ENCODE peak calls at places on chromosome 5, in five cellular contexts. K is iPS-NIHi11, X is fibroblast of lung, C is endothelial cell, Y is A172. V is an unnamed sample.

GRCh38 chr5:133086366-133086875 is 34.6 kb downstream of the HSPA4 start:
- DNase-seq in K (no peak), X (no peak), C (no peak), Y (no peak), V (no peak)

GRCh38 chr5:53027913-53028312 is 38.8 kb downstream of the ITGA2 start:
- DNase-seq in K (no peak), X (peak; percentile 83), C (no peak), Y (peak; percentile 80), V (no peak)

GRCh38 chr5:146203872-146204192 is 427 bp downstream of the RBM27 start:
- DNase-seq in K (no peak), X (no peak), C (no peak), Y (peak; percentile 18), V (no peak)

GRCh38 chr5:7269591-7270274 is 126.2 kb upstream of the ADCY2 start:
- DNase-seq in K (no peak), X (no peak), C (no peak), Y (no peak), V (no peak)

GRCh38 chr5:147485046-147485445 is 24.8 kb downstream of the DPYSL3 start:
- DNase-seq in K (no peak), X (no peak), C (no peak), Y (no peak), V (no peak)

GRCh38 chr5:14440598-14441401 is 140.8 kb upstream of the OTULINL start:
- DNase-seq in K (no peak), X (peak; percentile 95), C (no peak), Y (peak; percentile 78), V (no peak)

GRCh38 chr5:149420509-149421371 is 41.6 kb upstream of the IL17B start:
- DNase-seq in K (no peak), X (peak; percentile 97), C (no peak), Y (no peak), V (no peak)

GRCh38 chr5:1532384-1532783 is 8.6 kb upstream of the LPCAT1 start:
- DNase-seq in K (no peak), X (no peak), C (no peak), Y (no peak), V (no peak)

GRCh38 chr5:17398439-17398838 is 99.6 kb upstream of the TAF11L2 start:
- DNase-seq in K (no peak), X (peak; percentile 86), C (no peak), Y (peak; percentile 94), V (no peak)

GRCh38 chr5:154058055-154059038 is 19.6 kb downstream of the MFAP3 start:
- DNase-seq in K (no peak), X (peak; percentile 12), C (no peak), Y (peak; percentile 22), V (no peak)

GRCh38 chr5:147835386-147835798 is 3.9 kb upstream of the SPINK1 start:
- DNase-seq in K (no peak), X (peak; percentile 31), C (no peak), Y (peak; percentile 11), V (no peak)

GRCh38 chr5:125261505-125262250 is 515.2 kb upstream of the ZNF608 start:
- DNase-seq in K (no peak), X (no peak), C (no peak), Y (no peak), V (no peak)

GRCh38 chr5:67617051-67617450 is 420.5 kb upstream of the CD180 start:
- DNase-seq in K (no peak), X (no peak), C (no peak), Y (no peak), V (no peak)

GRCh38 chr5:107806271-107806670 is 135.5 kb upstream of the EFNA5 start:
- DNase-seq in K (no peak), X (no peak), C (no peak), Y (no peak), V (no peak)

GRCh38 chr5:154478752-154479159 is 729 bp upstream of the HAND1 start:
- DNase-seq in K (no peak), X (no peak), C (no peak), Y (no peak), V (no peak)

GRCh38 chr5:110105692-110106091 is 416.0 kb downstream of the MAN2A1 start:
- DNase-seq in K (no peak), X (peak; percentile 68), C (no peak), Y (no peak), V (no peak)

GRCh38 chr5:17219006-17219422 is 1.6 kb downstream of the BASP1 start:
- DNase-seq in K (peak; percentile 77), X (no peak), C (peak; percentile 53), Y (no peak), V (no peak)

GRCh38 chr5:17216176-17216973 is 1.1 kb upstream of the BASP1 start:
- DNase-seq in K (peak; percentile 61), X (peak; percentile 85), C (peak; percentile 80), Y (peak; percentile 74), V (peak; percentile 98)

GRCh38 chr5:87029951-87030350 is 237.7 kb upstream of the RASA1 start:
- DNase-seq in K (no peak), X (no peak), C (no peak), Y (no peak), V (no peak)

GRCh38 chr5:93570294-93571110 is 10.5 kb downstream of the NR2F1-AS1 start:
- DNase-seq in K (peak; percentile 59), X (no peak), C (no peak), Y (no peak), V (no peak)

GRCh38 chr5:151458314-151458713 is 10.9 kb downstream of the SLC36A1 start:
- DNase-seq in K (no peak), X (no peak), C (no peak), Y (no peak), V (no peak)

GRCh38 chr5:143002459-143003327 is 232.5 kb downstream of the ARHGAP26 start:
- DNase-seq in K (peak; percentile 52), X (peak; percentile 96), C (no peak), Y (peak; percentile 65), V (no peak)

GRCh38 chr5:32098291-32098690 is 75.8 kb downstream of the GOLPH3 start:
- DNase-seq in K (no peak), X (no peak), C (peak; percentile 77), Y (no peak), V (no peak)

GRCh38 chr5:75617746-75618352 is 6.6 kb downstream of the ANKDD1B start:
- DNase-seq in K (no peak), X (no peak), C (no peak), Y (no peak), V (no peak)

V was measured in 8988T.